ENCODE peak calls at places on chromosomes 16 and 17, in six cellular contexts. M, C, Z, H, U and S are unnamed samples.

GRCh38 chr17:61551255-61551742 is 39.7 kb downstream of the NACA2 start:
- DNase-seq in M (no peak), C (no peak), Z (no peak), H (peak; percentile 59), U (no peak), S (no peak)

GRCh38 chr16:51449441-51449840 is 298.4 kb upstream of the SALL1 start:
- DNase-seq in M (no peak), C (no peak), Z (no peak), H (no peak), U (no peak), S (no peak)

GRCh38 chr17:3738562-3739295 is 15.0 kb downstream of the HASPIN start:
- DNase-seq in M (peak; percentile 58), C (no peak), Z (no peak), H (no peak), U (no peak), S (no peak)

GRCh38 chr16:56769674-56770073 is 39.7 kb downstream of the NUP93 start:
- DNase-seq in M (no peak), C (no peak), Z (no peak), H (no peak), U (no peak), S (no peak)

GRCh38 chr17:29616300-29617048 is 6.2 kb downstream of the CORO6 start:
- DNase-seq in M (no peak), C (peak; percentile 38), Z (no peak), H (no peak), U (no peak), S (no peak)

GRCh38 chr16:67862623-67863583 is 9.9 kb upstream of the EDC4 start:
- DNase-seq in M (no peak), C (no peak), Z (no peak), H (no peak), U (peak; percentile 57), S (peak; percentile 85)

GRCh38 chr17:31318298-31319190 is 2.9 kb downstream of the EVI2A start:
- DNase-seq in M (no peak), C (peak; percentile 66), Z (no peak), H (no peak), U (peak; percentile 66), S (peak; percentile 76)

GRCh38 chr17:57569860-57570259 is 175.2 kb downstream of the CCDC182 start:
- DNase-seq in M (no peak), C (no peak), Z (no peak), H (no peak), U (no peak), S (no peak)

GRCh38 chr17:77501101-77501566 is 360.4 kb downstream of the SEC14L1 start:
- DNase-seq in M (no peak), C (peak; percentile 35), Z (no peak), H (no peak), U (no peak), S (peak; percentile 45)

GRCh38 chr17:9022553-9023388 is 1.5 kb downstream of the NTN1 start:
- DNase-seq in M (no peak), C (no peak), Z (no peak), H (no peak), U (no peak), S (peak; percentile 69)

GRCh38 chr17:5516060-5516792 is 29.9 kb downstream of the MIS12 start:
- DNase-seq in M (no peak), C (no peak), Z (no peak), H (peak; percentile 66), U (no peak), S (no peak)

GRCh38 chr17:82926716-82927115 is 86.9 kb upstream of the ZNF750 start:
- DNase-seq in M (no peak), C (no peak), Z (no peak), H (no peak), U (no peak), S (no peak)

GRCh38 chr17:75270218-75270965 is 639 bp downstream of the MIF4GD start:
- DNase-seq in M (peak; percentile 60), C (peak; percentile 76), Z (no peak), H (peak; percentile 69), U (peak; percentile 35), S (peak; percentile 88)

GRCh38 chr17:45821147-45821546 is 23.5 kb upstream of the SPPL2C start:
- DNase-seq in M (no peak), C (no peak), Z (no peak), H (no peak), U (no peak), S (no peak)

GRCh38 chr17:15334266-15334665 is 7.1 kb downstream of the TEKT3 start:
- DNase-seq in M (no peak), C (no peak), Z (no peak), H (no peak), U (no peak), S (no peak)

GRCh38 chr17:18033442-18034099 is 5.4 kb downstream of the ATPAF2 start:
- DNase-seq in M (peak; percentile 73), C (no peak), Z (no peak), H (peak; percentile 80), U (peak; percentile 73), S (no peak)

GRCh38 chr17:35740997-35741931 is 9.8 kb downstream of the RASL10B start:
- DNase-seq in M (no peak), C (peak; percentile 38), Z (no peak), H (no peak), U (no peak), S (peak; percentile 62)

GRCh38 chr16:83285921-83286320 is 521.9 kb upstream of the HSBP1 start:
- DNase-seq in M (no peak), C (no peak), Z (no peak), H (no peak), U (no peak), S (no peak)

GRCh38 chr16:69741951-69742904 is 12.5 kb downstream of the NOB1 start:
- DNase-seq in M (peak; percentile 78), C (peak; percentile 88), Z (no peak), H (no peak), U (peak; percentile 91), S (peak; percentile 88)

GRCh38 chr16:14398014-14398717 is 231.9 kb downstream of the PARN start:
- DNase-seq in M (no peak), C (no peak), Z (no peak), H (no peak), U (no peak), S (no peak)

GRCh38 chr16:72199938-72200337 is 28.0 kb upstream of the PMFBP1 start:
- DNase-seq in M (no peak), C (no peak), Z (no peak), H (no peak), U (no peak), S (no peak)

GRCh38 chr16:72197556-72197955 is 25.6 kb upstream of the PMFBP1 start:
- DNase-seq in M (no peak), C (no peak), Z (no peak), H (no peak), U (no peak), S (no peak)

GRCh38 chr16:72201387-72201786 is 29.4 kb upstream of the PMFBP1 start:
- DNase-seq in M (peak; percentile 24), C (no peak), Z (no peak), H (no peak), U (no peak), S (no peak)

GRCh38 chr16:72198021-72198420 is 26.1 kb upstream of the PMFBP1 start:
- DNase-seq in M (no peak), C (peak; percentile 40), Z (no peak), H (no peak), U (peak; percentile 86), S (peak; percentile 84)

GRCh38 chr16:72198641-72199250 is 26.8 kb upstream of the PMFBP1 start:
- DNase-seq in M (no peak), C (no peak), Z (no peak), H (no peak), U (no peak), S (no peak)
- TF ChIP-seq POLR2A in M (no peak), C (no peak), Z (no peak), H (no peak), U (no peak), S (no peak)

GRCh38 chr17:56497132-56497531 is 96.4 kb upstream of the NOG start:
- DNase-seq in M (no peak), C (no peak), Z (no peak), H (no peak), U (no peak), S (no peak)

GRCh38 chr17:56502120-56502519 is 91.4 kb upstream of the NOG start:
- DNase-seq in M (no peak), C (no peak), Z (no peak), H (no peak), U (peak; percentile 9), S (no peak)

GRCh38 chr17:56505154-56505756 is 88.2 kb upstream of the NOG start:
- DNase-seq in M (no peak), C (no peak), Z (no peak), H (no peak), U (no peak), S (no peak)

GRCh38 chr17:56499799-56500388 is 93.6 kb upstream of the NOG start:
- DNase-seq in M (no peak), C (no peak), Z (no peak), H (peak; percentile 57), U (peak; percentile 38), S (no peak)
- TF ChIP-seq CTCF in M (no peak), C (no peak), Z (peak; percentile 35), H (peak; percentile 80), U (no peak), S (peak; percentile 34)

GRCh38 chr17:39628655-39629493 is 2.1 kb downstream of the PPP1R1B start:
- DNase-seq in M (peak; percentile 71), C (no peak), Z (no peak), H (no peak), U (no peak), S (no peak)

GRCh38 chr17:39627170-39627716 is 491 bp downstream of the PPP1R1B start:
- DNase-seq in M (no peak), C (no peak), Z (no peak), H (no peak), U (no peak), S (no peak)

GRCh38 chr17:39629494-39629880 is 2.7 kb downstream of the PPP1R1B start:
- DNase-seq in M (no peak), C (no peak), Z (no peak), H (no peak), U (no peak), S (no peak)

GRCh38 chr17:39626671-39627169 is at the start of gene PPP1R1B:
- DNase-seq in M (no peak), C (no peak), Z (no peak), H (no peak), U (no peak), S (no peak)

DNA sequence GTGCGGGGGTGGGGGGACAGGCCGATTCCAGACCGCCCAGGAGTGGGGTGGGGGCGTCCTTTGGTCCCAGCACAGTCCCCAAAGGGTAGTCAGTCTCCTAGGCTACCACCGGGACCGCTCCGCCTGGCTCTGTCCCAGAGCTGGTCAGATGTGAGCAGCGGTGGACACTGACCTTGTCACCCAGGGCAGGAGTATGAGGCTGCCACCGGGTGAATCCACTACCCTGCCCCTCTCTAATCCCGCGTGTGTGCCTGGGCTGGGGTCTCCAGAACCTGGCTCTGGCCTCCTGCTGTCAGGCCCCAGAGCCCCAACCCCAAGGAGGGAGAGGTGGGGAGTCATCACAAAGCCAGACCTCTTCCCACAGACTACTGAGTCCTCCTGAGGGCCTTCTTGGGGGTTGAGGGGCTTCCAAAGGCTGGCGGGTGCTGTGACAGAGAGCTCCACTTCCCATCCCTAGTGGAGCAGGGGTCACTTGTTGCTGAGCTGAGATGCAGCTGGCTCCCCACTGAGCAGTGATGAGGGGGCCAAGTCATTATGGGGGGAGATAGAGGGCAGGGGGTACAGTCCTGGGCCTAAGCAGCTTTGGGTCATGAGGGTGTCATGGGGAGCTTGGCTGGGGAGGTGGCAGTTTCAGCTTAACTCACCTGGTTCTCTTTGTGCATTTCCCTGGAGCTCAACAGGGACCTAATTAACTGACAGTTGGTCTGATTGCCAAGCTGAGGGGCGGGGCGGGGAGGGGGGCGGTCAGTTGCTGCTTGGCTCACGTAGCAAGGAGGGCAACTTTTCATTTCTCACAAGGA is 1.2 kb downstream of the PPP1R1B start:
- DNase-seq in M (no peak), C (no peak), Z (no peak), H (no peak), U (no peak), S (no peak)
- TF ChIP-seq POLR2A in M (peak; percentile 28), C (no peak), Z (no peak), H (no peak), U (no peak), S (no peak)

GRCh38 chr17:79203016-79203415 is 128.4 kb downstream of the ENGASE start:
- DNase-seq in M (no peak), C (no peak), Z (no peak), H (no peak), U (no peak), S (no peak)
- TF ChIP-seq CTCF in M (no peak), C (no peak), Z (no peak), H (no peak), U (no peak), S (no peak)